ENCODE peak calls at places on chromosomes 16 and 17, in nine cellular contexts. O, V, C, U, T, X, M, Y and Z are unnamed samples.

GRCh38 chr17:4764612-4765011 is 7.1 kb upstream of the TM4SF5 start:
- DNase-seq in O (no peak), V (no peak), C (no peak), U (no peak), T (no peak), X (no peak), M (no peak), Y (no peak), Z (no peak)

GRCh38 chr16:88928405-88929375 is 48.3 kb downstream of the CBFA2T3 start:
- DNase-seq in O (no peak), V (no peak), C (no peak), U (no peak), T (no peak), X (no peak), M (peak), Y (no peak), Z (no peak)

GRCh38 chr16:77499373-77500285 is 64.8 kb upstream of the ADAMTS18 start:
- DNase-seq in O (peak), V (no peak), C (no peak), U (peak), T (peak), X (peak), M (no peak), Y (peak), Z (no peak)

GRCh38 chr16:54286330-54287017 is at the start of gene IRX3:
- DNase-seq in O (peak), V (no peak), C (no peak), U (peak), T (peak), X (no peak), M (peak), Y (peak), Z (no peak)

GRCh38 chr16:79476580-79476979 is 124.0 kb downstream of the MAF start:
- DNase-seq in O (no peak), V (no peak), C (no peak), U (no peak), T (no peak), X (no peak), M (no peak), Y (no peak), Z (no peak)

GRCh38 chr16:17939052-17939673 is 397.4 kb downstream of the NPIPA8 start:
- DNase-seq in O (no peak), V (no peak), C (no peak), U (no peak), T (no peak), X (no peak), M (no peak), Y (no peak), Z (no peak)

GRCh38 chr17:22441776-22442175 is 749.5 kb downstream of the KCNJ18 start:
- DNase-seq in O (no peak), V (no peak), C (no peak), U (no peak), T (no peak), X (no peak), M (no peak), Y (no peak), Z (no peak)

GRCh38 chr16:7014756-7015155 is 317.9 kb upstream of the RBFOX1 start:
- DNase-seq in O (no peak), V (no peak), C (no peak), U (no peak), T (no peak), X (no peak), M (no peak), Y (no peak), Z (no peak)

GRCh38 chr16:2023098-2023925 is 3.4 kb upstream of the NHERF2 start:
- DNase-seq in O (peak), V (peak), C (peak), U (peak), T (peak), X (peak), M (peak), Y (peak), Z (peak)

GRCh38 chr17:62807812-62808575 is at the start of gene MARCHF10:
- DNase-seq in O (no peak), V (no peak), C (no peak), U (no peak), T (no peak), X (no peak), M (peak), Y (no peak), Z (no peak)

GRCh38 chr16:81181013-81181720 is 57.3 kb upstream of the BCO1 start:
- DNase-seq in O (peak), V (peak), C (peak), U (peak), T (peak), X (peak), M (peak), Y (peak), Z (no peak)

GRCh38 chr16:1752853-1753252 is 18.5 kb downstream of the NME3 start:
- DNase-seq in O (no peak), V (no peak), C (no peak), U (no peak), T (no peak), X (no peak), M (no peak), Y (no peak), Z (no peak)

GRCh38 chr16:56871172-56871593 is 6.2 kb downstream of the SLC12A3 start:
- DNase-seq in O (no peak), V (peak), C (no peak), U (peak), T (no peak), X (no peak), M (peak), Y (peak), Z (no peak)

GRCh38 chr16:31505483-31505882 is 2.7 kb downstream of the RUSF1 start:
- DNase-seq in O (no peak), V (no peak), C (no peak), U (no peak), T (no peak), X (no peak), M (no peak), Y (no peak), Z (no peak)

GRCh38 chr17:36812762-36813161 is 124.5 kb upstream of the LHX1 start:
- DNase-seq in O (no peak), V (no peak), C (no peak), U (no peak), T (no peak), X (no peak), M (no peak), Y (no peak), Z (no peak)

GRCh38 chr17:75087558-75088453 is at the start of gene SLC16A5:
- DNase-seq in O (no peak), V (peak), C (peak), U (peak), T (peak), X (peak), M (peak), Y (peak), Z (peak)
- TF ChIP-seq POLR2A in O (no peak), V (peak), C (peak), U (peak), T (no peak), X (peak), M (no peak), Y (peak), Z (peak)

DNA sequence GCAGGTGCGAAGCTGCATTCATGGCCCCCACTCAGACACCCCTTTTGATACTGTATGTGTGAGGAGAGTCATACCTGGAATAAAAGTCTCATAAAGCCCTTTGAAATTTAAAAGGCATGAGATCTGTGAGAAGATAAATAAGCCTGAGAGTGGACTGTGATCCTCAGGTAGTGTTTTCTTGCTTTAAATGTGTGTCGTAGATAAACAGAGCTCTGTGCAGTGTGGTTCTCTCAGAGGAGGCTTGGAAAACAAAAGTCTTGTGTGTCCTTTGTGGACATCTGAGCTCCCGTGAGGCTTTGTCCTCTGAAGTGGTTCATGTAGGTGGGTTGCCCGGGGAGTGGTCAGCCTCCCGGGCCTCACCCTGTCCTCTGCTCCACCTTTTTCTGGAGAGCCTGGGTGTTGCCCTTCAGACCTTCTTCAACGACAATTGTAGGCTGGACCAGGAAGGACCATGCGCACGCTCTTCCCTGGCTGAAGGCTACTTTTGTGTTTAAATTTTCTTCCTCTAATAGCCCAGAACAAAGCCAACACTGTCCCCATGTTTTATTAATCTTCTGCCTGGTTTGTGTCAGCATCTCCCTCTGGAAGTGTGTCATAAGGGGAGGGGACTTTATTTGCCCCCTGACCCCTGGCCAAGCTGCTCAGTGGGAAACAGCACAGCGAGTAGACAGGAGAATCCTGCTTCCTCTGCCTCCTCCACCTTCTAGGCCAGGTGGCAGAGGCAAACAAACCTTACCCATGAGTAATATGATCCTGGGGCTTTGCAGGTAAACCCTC is 151.2 kb downstream of the MSI2 start:
- DNase-seq in O (no peak), V (no peak), C (no peak), U (no peak), T (no peak), X (no peak), M (peak), Y (no peak), Z (no peak)
- TF ChIP-seq POLR2A in O (no peak), V (no peak), C (no peak), U (no peak), T (no peak), X (no peak), M (no peak), Y (no peak), Z (no peak)

GRCh38 chr17:78475211-78475610 is 96.8 kb downstream of the PGS1 start:
- DNase-seq in O (no peak), V (no peak), C (no peak), U (no peak), T (no peak), X (no peak), M (no peak), Y (no peak), Z (no peak)

GRCh38 chr17:78476149-78476548 is 97.7 kb downstream of the PGS1 start:
- DNase-seq in O (no peak), V (no peak), C (no peak), U (no peak), T (no peak), X (no peak), M (no peak), Y (no peak), Z (no peak)

GRCh38 chr17:78476973-78477372 is 98.5 kb downstream of the PGS1 start:
- DNase-seq in O (no peak), V (no peak), C (no peak), U (no peak), T (no peak), X (no peak), M (no peak), Y (peak), Z (no peak)

GRCh38 chr17:78473951-78474630 is 95.6 kb downstream of the PGS1 start:
- DNase-seq in O (no peak), V (no peak), C (no peak), U (no peak), T (no peak), X (no peak), M (no peak), Y (no peak), Z (no peak)

DNA sequence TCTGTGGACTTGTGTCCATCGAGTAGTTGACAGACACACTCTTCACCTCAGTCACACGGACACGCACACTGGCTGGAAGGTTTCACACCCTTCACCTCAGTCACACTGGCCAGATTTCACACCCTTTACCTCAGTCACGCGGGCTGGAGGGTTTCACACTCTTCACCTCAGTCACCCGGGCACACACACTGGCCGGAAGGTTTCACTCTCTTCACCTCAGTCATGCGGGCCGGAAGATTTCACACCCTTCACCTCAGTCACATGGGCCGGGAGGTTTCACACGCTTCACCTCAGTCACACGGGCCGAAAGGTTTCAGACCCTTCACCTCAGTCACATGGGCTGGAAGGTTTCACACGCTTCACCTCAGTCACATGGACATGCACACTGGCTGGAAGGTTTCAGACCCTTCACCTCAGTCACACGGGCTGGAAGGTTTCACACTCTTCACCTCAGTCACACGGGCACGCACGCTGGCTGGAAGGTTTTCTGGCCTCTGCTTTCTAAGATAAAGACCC is 96.2 kb downstream of the PGS1 start:
- DNase-seq in O (no peak), V (no peak), C (no peak), U (no peak), T (no peak), X (no peak), M (peak), Y (no peak), Z (no peak)
- TF ChIP-seq POLR2A in O (no peak), V (no peak), C (no peak), U (no peak), T (no peak), X (no peak), M (no peak), Y (no peak), Z (no peak)

GRCh38 chr17:73520369-73520761 is 123.9 kb downstream of the SDK2 start:
- DNase-seq in O (no peak), V (no peak), C (no peak), U (no peak), T (no peak), X (no peak), M (no peak), Y (no peak), Z (no peak)
- TF ChIP-seq POLR2A in O (no peak), V (no peak), C (no peak), U (no peak), T (no peak), X (no peak), M (no peak), Y (no peak), Z (no peak)

DNA sequence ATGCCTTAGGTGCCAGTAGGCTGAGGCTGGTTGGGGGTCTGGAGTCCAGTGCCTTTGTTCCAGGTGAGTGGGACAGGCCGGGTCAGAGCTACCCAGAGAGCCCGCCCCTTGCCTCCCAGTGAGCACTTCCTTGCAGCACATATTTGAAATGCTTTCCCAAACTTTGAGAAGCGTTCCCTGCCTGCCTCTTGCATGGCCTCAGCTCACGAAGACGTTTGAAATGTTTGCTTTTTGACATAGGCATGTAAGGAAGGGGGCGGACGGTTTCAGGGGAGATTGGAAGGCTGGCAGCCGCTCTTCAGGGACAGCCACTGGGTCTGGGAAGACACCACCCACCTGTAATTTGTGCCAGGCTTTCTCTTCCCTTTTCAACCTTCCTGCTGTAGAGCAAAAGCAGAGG is 5.1 kb upstream of the FOXL1 start:
- DNase-seq in O (no peak), V (no peak), C (no peak), U (no peak), T (no peak), X (no peak), M (no peak), Y (no peak), Z (no peak)
- TF ChIP-seq POLR2A in O (no peak), V (no peak), C (no peak), U (no peak), T (no peak), X (no peak), M (no peak), Y (no peak), Z (no peak)

GRCh38 chr16:23505942-23506605 is 4.2 kb downstream of the GGA2 start:
- DNase-seq in O (no peak), V (no peak), C (no peak), U (no peak), T (no peak), X (no peak), M (no peak), Y (no peak), Z (peak)

GRCh38 chr16:23506606-23506994 is 3.7 kb downstream of the GGA2 start:
- DNase-seq in O (no peak), V (peak), C (no peak), U (no peak), T (no peak), X (no peak), M (no peak), Y (no peak), Z (no peak)

GRCh38 chr16:23505180-23505665 is 5.1 kb downstream of the GGA2 start:
- DNase-seq in O (no peak), V (no peak), C (no peak), U (no peak), T (no peak), X (no peak), M (no peak), Y (no peak), Z (no peak)

GRCh38 chr16:23504076-23504452 is 6.2 kb downstream of the GGA2 start:
- DNase-seq in O (peak), V (no peak), C (no peak), U (no peak), T (no peak), X (no peak), M (no peak), Y (no peak), Z (peak)

GRCh38 chr16:23504453-23505179 is 5.7 kb downstream of the GGA2 start:
- DNase-seq in O (peak), V (peak), C (no peak), U (peak), T (peak), X (peak), M (peak), Y (peak), Z (peak)
- TF ChIP-seq POLR2A in O (no peak), V (no peak), C (no peak), U (no peak), T (no peak), X (no peak), M (no peak), Y (no peak), Z (no peak)